ENCODE peak calls at places on chromosomes 7 and 10, in nine cellular contexts. One of them, this sample, is unnamed.
A peak's percentile ranks its signal among the peaks of the same experiment; 100 is the strongest.

GRCh38 chr10:76091821-76092394 is 660.5 kb downstream of the LRMDA start:
- DNase-seq in right lobe of liver: no peak
- DNase-seq in HepG2: no peak
- DNase-seq in prostate gland: no peak
- DNase-seq in endothelial cell of umbilical vein: no peak
- DNase-seq in kidney: no peak
- DNase-seq in H1: no peak
- DNase-seq in K562: no peak
- DNase-seq in uterus: no peak
- DNase-seq in this sample: no peak

GRCh38 chr7:5629941-5630340 is 151.5 kb downstream of the RNF216 start:
- DNase-seq in K562: no peak
- DNase-seq in uterus: no peak
- DNase-seq in HepG2: no peak
- DNase-seq in kidney: no peak
- DNase-seq in endothelial cell of umbilical vein: peak; percentile 55
- DNase-seq in right lobe of liver: no peak
- DNase-seq in H1: peak; percentile 46
- DNase-seq in prostate gland: no peak
- DNase-seq in this sample: no peak

GRCh38 chr7:1698221-1698620 is 28.1 kb downstream of the ELFN1 start:
- DNase-seq in H1: peak; percentile 22
- DNase-seq in kidney: peak; percentile 17
- DNase-seq in HepG2: no peak
- DNase-seq in K562: no peak
- DNase-seq in prostate gland: no peak
- DNase-seq in uterus: no peak
- DNase-seq in right lobe of liver: no peak
- DNase-seq in endothelial cell of umbilical vein: no peak
- DNase-seq in this sample: no peak

GRCh38 chr10:66639351-66639750 is 286.5 kb upstream of the LRRTM3 start:
- DNase-seq in HepG2: no peak
- DNase-seq in endothelial cell of umbilical vein: no peak
- DNase-seq in uterus: no peak
- DNase-seq in H1: no peak
- DNase-seq in K562: no peak
- DNase-seq in right lobe of liver: no peak
- DNase-seq in kidney: no peak
- DNase-seq in prostate gland: no peak
- DNase-seq in this sample: no peak

GRCh38 chr7:156131881-156132280 is 319.6 kb upstream of the SHH start:
- DNase-seq in kidney: no peak
- DNase-seq in right lobe of liver: no peak
- DNase-seq in HepG2: no peak
- DNase-seq in endothelial cell of umbilical vein: no peak
- DNase-seq in uterus: no peak
- DNase-seq in prostate gland: no peak
- DNase-seq in H1: no peak
- DNase-seq in K562: no peak
- DNase-seq in this sample: no peak

GRCh38 chr7:54544356-54545240 is 2.4 kb downstream of the VSTM2A start:
- DNase-seq in prostate gland: no peak
- DNase-seq in kidney: no peak
- DNase-seq in endothelial cell of umbilical vein: no peak
- DNase-seq in HepG2: no peak
- DNase-seq in H1: peak; percentile 67
- DNase-seq in uterus: no peak
- DNase-seq in K562: no peak
- DNase-seq in right lobe of liver: no peak
- DNase-seq in this sample: no peak

GRCh38 chr7:45661302-45661995 is 87.3 kb downstream of the ADCY1 start:
- DNase-seq in right lobe of liver: no peak
- DNase-seq in endothelial cell of umbilical vein: no peak
- DNase-seq in kidney: no peak
- DNase-seq in HepG2: no peak
- DNase-seq in K562: no peak
- DNase-seq in H1: peak; percentile 23
- DNase-seq in prostate gland: peak; percentile 3
- DNase-seq in uterus: no peak
- DNase-seq in this sample: no peak

GRCh38 chr10:43078986-43079273 is 2.1 kb downstream of the RET start:
- DNase-seq in kidney: no peak
- DNase-seq in prostate gland: no peak
- DNase-seq in K562: peak; percentile 75
- DNase-seq in endothelial cell of umbilical vein: no peak
- DNase-seq in right lobe of liver: peak; percentile 66
- DNase-seq in H1: peak; percentile 91
- DNase-seq in HepG2: no peak
- DNase-seq in uterus: no peak
- DNase-seq in this sample: no peak

GRCh38 chr7:106419455-106420182 is 134.8 kb upstream of the NAMPT start:
- DNase-seq in endothelial cell of umbilical vein: no peak
- DNase-seq in uterus: no peak
- DNase-seq in H1: no peak
- DNase-seq in K562: no peak
- DNase-seq in HepG2: no peak
- DNase-seq in right lobe of liver: no peak
- DNase-seq in prostate gland: no peak
- DNase-seq in kidney: no peak
- DNase-seq in this sample: no peak

GRCh38 chr7:22860784-22861482 is 38.3 kb upstream of the TOMM7 start:
- DNase-seq in right lobe of liver: no peak
- DNase-seq in uterus: no peak
- DNase-seq in HepG2: peak; percentile 13
- DNase-seq in H1: no peak
- DNase-seq in prostate gland: no peak
- DNase-seq in K562: peak; percentile 60
- DNase-seq in endothelial cell of umbilical vein: peak; percentile 21
- DNase-seq in kidney: no peak
- DNase-seq in this sample: no peak

GRCh38 chr7:139771001-139771956 is 6.5 kb downstream of the HIPK2 start:
- DNase-seq in kidney: no peak
- DNase-seq in K562: no peak
- DNase-seq in endothelial cell of umbilical vein: no peak
- DNase-seq in HepG2: no peak
- DNase-seq in H1: no peak
- DNase-seq in right lobe of liver: no peak
- DNase-seq in prostate gland: no peak
- DNase-seq in uterus: no peak
- DNase-seq in this sample: no peak

DNA sequence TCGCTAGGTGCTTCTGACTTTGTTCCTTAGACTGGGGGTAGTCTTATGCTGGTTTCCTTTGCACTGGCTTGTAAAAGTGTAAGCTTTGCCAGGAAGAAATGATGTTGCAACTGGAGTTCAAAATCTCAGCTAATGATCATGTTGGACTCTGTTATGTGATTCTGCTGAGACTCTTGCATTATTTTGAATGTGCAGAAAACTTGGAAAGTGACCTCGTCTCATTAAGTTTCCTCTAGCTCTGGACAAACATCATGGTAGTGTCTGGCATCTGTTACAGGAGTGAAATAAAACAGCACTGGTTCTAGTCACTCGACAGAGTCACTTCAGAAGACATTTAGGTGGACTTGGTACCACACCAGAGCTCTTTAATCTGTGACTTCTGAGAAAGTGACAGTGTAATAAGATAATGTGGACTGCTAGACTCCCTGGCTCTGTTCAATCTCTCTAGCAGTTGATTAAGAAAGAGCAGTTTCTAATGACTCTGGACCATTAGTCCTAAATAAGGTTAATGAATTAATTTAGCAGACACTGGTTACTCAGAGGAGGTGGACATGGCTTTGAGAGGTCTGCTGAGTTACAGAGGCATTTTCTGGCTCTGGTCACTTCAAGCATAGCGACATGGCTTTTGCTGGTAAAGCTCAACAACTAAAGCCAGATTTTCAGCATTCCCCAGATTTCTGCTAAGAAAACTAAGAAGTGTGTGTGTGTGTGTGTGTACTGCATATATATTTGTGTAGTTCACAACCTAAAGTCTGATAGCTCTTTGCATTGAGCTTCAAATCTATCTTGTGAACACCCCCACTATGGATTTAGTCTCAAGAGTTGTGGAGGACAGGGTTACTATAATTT is 2.1 kb downstream of the NRP1 start:
- DNase-seq in K562: no peak
- DNase-seq in right lobe of liver: no peak
- DNase-seq in uterus: no peak
- DNase-seq in H1: no peak
- DNase-seq in kidney: no peak
- DNase-seq in HepG2: no peak
- DNase-seq in prostate gland: no peak
- DNase-seq in endothelial cell of umbilical vein: peak; percentile 69
- DNase-seq in this sample: no peak
- H3K27ac ChIP-seq in K562: no peak overlapping the region
- H3K27ac ChIP-seq in right lobe of liver: peak overlapping the region; percentile 80
- H3K27ac ChIP-seq in uterus: peak overlapping the region; percentile 88
- H3K27ac ChIP-seq in H1: no peak overlapping the region
- H3K27ac ChIP-seq in kidney: peak overlapping the region; percentile 93
- H3K27ac ChIP-seq in HepG2: no peak overlapping the region
- H3K27ac ChIP-seq in prostate gland: peak overlapping the region; percentile 27
- H3K27ac ChIP-seq in endothelial cell of umbilical vein: peak overlapping the region; percentile 84
- H3K27ac ChIP-seq in this sample: no peak overlapping the region

GRCh38 chr10:70508912-70509366 is 30.4 kb downstream of the PALD1 start:
- DNase-seq in endothelial cell of umbilical vein: peak; percentile 92
- DNase-seq in kidney: no peak
- DNase-seq in K562: peak; percentile 37
- DNase-seq in uterus: peak; percentile 54
- DNase-seq in HepG2: no peak
- DNase-seq in prostate gland: no peak
- DNase-seq in H1: peak; percentile 60
- DNase-seq in right lobe of liver: no peak
- DNase-seq in this sample: peak; percentile 52
- H3K27ac ChIP-seq in endothelial cell of umbilical vein: peak overlapping the region; percentile 73
- H3K27ac ChIP-seq in kidney: no peak overlapping the region
- H3K27ac ChIP-seq in K562: no peak overlapping the region
- H3K27ac ChIP-seq in uterus: no peak overlapping the region
- H3K27ac ChIP-seq in HepG2: no peak overlapping the region
- H3K27ac ChIP-seq in prostate gland: no peak overlapping the region
- H3K27ac ChIP-seq in H1: no peak overlapping the region
- H3K27ac ChIP-seq in right lobe of liver: no peak overlapping the region
- H3K27ac ChIP-seq in this sample: peak overlapping the region; percentile 72

DNA sequence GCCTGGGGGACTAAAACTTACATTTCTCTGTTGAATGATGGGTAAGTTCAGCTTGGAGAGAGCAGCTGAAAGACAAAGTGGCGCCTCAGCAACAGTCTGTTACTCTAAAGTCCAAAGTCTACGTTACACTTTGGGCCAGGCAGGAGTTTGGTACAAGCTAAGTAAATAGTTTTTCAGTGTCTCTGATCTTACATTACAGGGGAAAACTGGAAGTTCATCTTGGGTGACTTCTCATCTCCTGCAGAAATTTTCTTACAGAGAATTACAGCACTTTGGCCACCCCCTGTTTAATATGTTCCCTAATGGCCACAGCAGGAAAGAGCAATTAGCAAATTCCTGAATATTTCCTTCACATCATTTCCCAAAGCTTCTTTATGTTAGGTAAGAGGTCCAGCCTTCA is 67.1 kb downstream of the ABCC2 start:
- DNase-seq in kidney: no peak
- DNase-seq in HepG2: peak; percentile 85
- DNase-seq in prostate gland: no peak
- DNase-seq in K562: no peak
- DNase-seq in uterus: no peak
- DNase-seq in right lobe of liver: no peak
- DNase-seq in endothelial cell of umbilical vein: no peak
- DNase-seq in H1: no peak
- DNase-seq in this sample: no peak
- H3K27ac ChIP-seq in kidney: no peak overlapping the region
- H3K27ac ChIP-seq in HepG2: peak overlapping the region; percentile 69
- H3K27ac ChIP-seq in prostate gland: no peak overlapping the region
- H3K27ac ChIP-seq in K562: no peak overlapping the region
- H3K27ac ChIP-seq in uterus: no peak overlapping the region
- H3K27ac ChIP-seq in right lobe of liver: no peak overlapping the region
- H3K27ac ChIP-seq in endothelial cell of umbilical vein: no peak overlapping the region
- H3K27ac ChIP-seq in H1: peak overlapping the region; percentile 86
- H3K27ac ChIP-seq in this sample: no peak overlapping the region

DNA sequence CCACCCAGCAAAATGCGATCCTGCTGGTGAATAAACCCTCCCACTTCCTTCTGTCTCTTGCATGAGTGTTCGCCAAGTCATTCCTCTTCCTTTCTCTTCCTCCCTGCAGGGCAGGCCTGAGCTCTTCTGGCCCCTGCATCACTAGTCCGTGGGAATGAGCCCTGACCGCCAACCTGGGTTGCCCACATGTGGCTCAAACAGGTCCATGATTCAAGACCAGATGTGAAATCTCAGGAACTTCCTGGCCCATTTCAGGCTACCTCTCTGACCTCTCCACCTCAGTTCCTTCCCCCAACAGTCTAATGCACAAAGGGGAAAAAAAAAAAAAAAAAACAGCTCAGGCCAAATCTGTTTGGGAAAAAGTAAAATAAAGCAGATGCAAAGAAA is 5.4 kb upstream of the YWHAG start:
- DNase-seq in K562: no peak
- DNase-seq in H1: no peak
- DNase-seq in HepG2: no peak
- DNase-seq in prostate gland: no peak
- DNase-seq in kidney: peak; percentile 69
- DNase-seq in uterus: peak; percentile 57
- DNase-seq in right lobe of liver: no peak
- DNase-seq in endothelial cell of umbilical vein: peak; percentile 55
- DNase-seq in this sample: no peak
- H3K27ac ChIP-seq in K562: peak overlapping the region; percentile 92
- H3K27ac ChIP-seq in H1: no peak overlapping the region
- H3K27ac ChIP-seq in HepG2: no peak overlapping the region
- H3K27ac ChIP-seq in prostate gland: peak overlapping the region; percentile 56
- H3K27ac ChIP-seq in kidney: peak overlapping the region; percentile 43
- H3K27ac ChIP-seq in uterus: peak overlapping the region; percentile 94
- H3K27ac ChIP-seq in right lobe of liver: peak overlapping the region; percentile 37
- H3K27ac ChIP-seq in endothelial cell of umbilical vein: peak overlapping the region; percentile 74
- H3K27ac ChIP-seq in this sample: no peak overlapping the region

DNA sequence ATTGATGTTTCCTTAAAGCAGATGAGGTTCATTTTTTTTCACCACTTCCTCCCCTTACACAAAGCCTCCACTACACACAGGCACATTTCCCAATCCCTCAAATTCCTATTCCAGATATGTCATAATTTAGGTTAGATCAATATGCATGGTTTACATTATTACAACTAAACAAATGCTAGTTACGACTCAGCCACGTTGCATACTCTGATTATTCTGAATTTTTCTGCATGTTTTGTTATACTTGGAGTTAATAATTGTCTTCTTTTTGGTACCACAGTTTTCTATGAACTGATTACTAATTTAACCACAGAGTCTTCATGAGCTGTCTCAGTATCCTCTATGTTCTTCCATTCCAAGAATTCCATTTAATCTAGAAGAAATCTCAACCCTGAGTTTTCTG is 4.4 kb upstream of the BICC1 start:
- DNase-seq in endothelial cell of umbilical vein: no peak
- DNase-seq in prostate gland: no peak
- DNase-seq in kidney: no peak
- DNase-seq in right lobe of liver: no peak
- DNase-seq in uterus: no peak
- DNase-seq in H1: no peak
- DNase-seq in K562: no peak
- DNase-seq in HepG2: no peak
- DNase-seq in this sample: no peak
- H3K27ac ChIP-seq in endothelial cell of umbilical vein: no peak overlapping the region
- H3K27ac ChIP-seq in prostate gland: no peak overlapping the region
- H3K27ac ChIP-seq in kidney: no peak overlapping the region
- H3K27ac ChIP-seq in right lobe of liver: no peak overlapping the region
- H3K27ac ChIP-seq in uterus: no peak overlapping the region
- H3K27ac ChIP-seq in H1: no peak overlapping the region
- H3K27ac ChIP-seq in K562: no peak overlapping the region
- H3K27ac ChIP-seq in HepG2: no peak overlapping the region
- H3K27ac ChIP-seq in this sample: no peak overlapping the region

GRCh38 chr10:72688208-72688651 is 3.7 kb upstream of the MCU start:
- DNase-seq in HepG2: peak; percentile 86
- DNase-seq in H1: no peak
- DNase-seq in K562: peak; percentile 33
- DNase-seq in endothelial cell of umbilical vein: peak; percentile 75
- DNase-seq in uterus: no peak
- DNase-seq in kidney: no peak
- DNase-seq in prostate gland: no peak
- DNase-seq in right lobe of liver: no peak
- DNase-seq in this sample: no peak
- H3K27ac ChIP-seq in HepG2: no peak overlapping the region
- H3K27ac ChIP-seq in H1: no peak overlapping the region
- H3K27ac ChIP-seq in K562: no peak overlapping the region
- H3K27ac ChIP-seq in endothelial cell of umbilical vein: peak overlapping the region; percentile 4
- H3K27ac ChIP-seq in uterus: no peak overlapping the region
- H3K27ac ChIP-seq in kidney: peak overlapping the region; percentile 74
- H3K27ac ChIP-seq in prostate gland: no peak overlapping the region
- H3K27ac ChIP-seq in right lobe of liver: no peak overlapping the region
- H3K27ac ChIP-seq in this sample: no peak overlapping the region